ENCODE peak calls at places on chromosome X, in four cellular contexts. B is NT2/D1, A is transverse colon, Y is pancreas. I is an unnamed sample. For H3K4me1, the result is how much of the 10 kb centered on the place peaks cover.

GRCh38 chrX:125170459-125170858 is 149.2 kb upstream of the TEX13C start:
- DNase-seq in B (no peak), A (no peak), Y (no peak), I (no peak)

GRCh38 chrX:115650916-115651315 is 89.9 kb downstream of the PLS3 start:
- DNase-seq in B (peak), A (peak), Y (no peak), I (peak)

GRCh38 chrX:48511561-48511960 is 2.8 kb downstream of the PORCN start:
- DNase-seq in B (no peak), A (no peak), Y (no peak), I (no peak)

GRCh38 chrX:109841869-109842579 is 109.0 kb upstream of the ACSL4 start:
- DNase-seq in B (no peak), A (no peak), Y (no peak), I (no peak)

GRCh38 chrX:101385795-101386541 is at the start of gene BTK:
- DNase-seq in B (no peak), A (peak), Y (no peak), I (no peak)

GRCh38 chrX:17475820-17476219 is 100.8 kb downstream of the NHS start:
- DNase-seq in B (no peak), A (no peak), Y (no peak), I (no peak)

GRCh38 chrX:107574711-107575110 is 53.6 kb upstream of the PRPS1 start:
- DNase-seq in B (no peak), A (no peak), Y (no peak), I (no peak)

GRCh38 chrX:24619647-24620046 is 27.5 kb downstream of the PCYT1B start:
- DNase-seq in B (no peak), A (no peak), Y (no peak), I (no peak)

GRCh38 chrX:25015486-25016360 is at the start of gene ARX:
- DNase-seq in B (peak), A (peak), Y (peak), I (peak)

GRCh38 chrX:134244043-134244442 is 7.1 kb downstream of the CCDC160 start:
- DNase-seq in B (no peak), A (no peak), Y (no peak), I (no peak)

DNA sequence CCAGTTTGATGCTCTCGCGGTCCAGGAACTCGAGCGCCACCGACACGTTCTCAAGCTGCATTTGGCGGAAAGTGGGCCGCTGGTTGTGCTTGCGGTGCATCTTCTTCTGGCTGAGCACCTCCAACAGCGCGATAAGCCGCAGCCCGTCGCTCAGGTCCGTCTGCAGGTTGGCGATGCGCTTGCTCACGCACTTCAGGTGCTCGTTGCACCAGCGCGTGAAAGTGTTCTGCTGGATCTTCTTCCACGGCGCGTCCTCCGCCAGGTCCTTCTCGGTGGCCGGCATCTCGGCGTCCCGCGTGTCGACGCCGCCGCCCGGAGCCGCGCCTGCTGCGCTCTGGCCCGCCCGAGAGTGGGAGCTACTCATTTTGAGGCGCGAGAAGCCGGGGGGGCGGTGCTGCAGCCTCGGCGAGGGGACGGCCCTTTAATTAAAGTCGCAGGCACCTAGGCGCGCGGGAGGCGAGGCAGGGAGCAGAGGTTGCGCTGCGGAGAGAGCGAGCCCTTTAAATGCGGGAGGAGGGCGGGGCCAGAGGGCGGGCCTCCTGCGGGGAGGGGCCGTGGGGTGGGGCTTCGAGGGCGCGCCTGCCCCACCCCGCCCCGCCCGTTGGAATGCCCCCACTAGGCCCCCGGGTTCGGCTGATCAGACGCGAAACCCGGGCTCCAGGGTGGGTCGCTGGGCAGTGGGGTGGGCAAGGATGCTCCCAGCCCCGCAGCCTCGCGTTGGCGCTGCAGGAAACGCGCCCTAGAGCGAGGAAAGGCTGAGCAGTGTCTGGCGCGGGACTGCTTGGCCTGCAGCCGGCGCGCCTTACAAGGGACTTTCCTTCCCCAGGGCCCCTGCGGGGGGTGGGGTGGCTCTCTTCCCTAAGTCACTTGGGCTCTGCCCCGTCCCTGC is 3.3 kb downstream of the FLNA start:
- DNase-seq in B (peak), A (peak), Y (peak), I (peak)
- H3K4me1 ChIP-seq in B (under half), A (under half), Y (under half), I (under half)

GRCh38 chrX:40092808-40093435 is 4.8 kb downstream of the BCOR start:
- DNase-seq in B (no peak), A (no peak), Y (no peak), I (peak)
- H3K4me1 ChIP-seq in B (under half), A (under half), Y (under half), I (under half)

GRCh38 chrX:41723821-41724220 is at the start of gene GPR82:
- DNase-seq in B (no peak), A (no peak), Y (no peak), I (no peak)

GRCh38 chrX:41730101-41730500 is 6.1 kb downstream of the GPR82 start:
- DNase-seq in B (no peak), A (no peak), Y (no peak), I (no peak)

GRCh38 chrX:41723305-41723704 is 676 bp upstream of the GPR82 start:
- DNase-seq in B (no peak), A (no peak), Y (no peak), I (no peak)

GRCh38 chrX:41732260-41732659 is 8.3 kb downstream of the GPR82 start:
- DNase-seq in B (no peak), A (no peak), Y (no peak), I (no peak)

DNA sequence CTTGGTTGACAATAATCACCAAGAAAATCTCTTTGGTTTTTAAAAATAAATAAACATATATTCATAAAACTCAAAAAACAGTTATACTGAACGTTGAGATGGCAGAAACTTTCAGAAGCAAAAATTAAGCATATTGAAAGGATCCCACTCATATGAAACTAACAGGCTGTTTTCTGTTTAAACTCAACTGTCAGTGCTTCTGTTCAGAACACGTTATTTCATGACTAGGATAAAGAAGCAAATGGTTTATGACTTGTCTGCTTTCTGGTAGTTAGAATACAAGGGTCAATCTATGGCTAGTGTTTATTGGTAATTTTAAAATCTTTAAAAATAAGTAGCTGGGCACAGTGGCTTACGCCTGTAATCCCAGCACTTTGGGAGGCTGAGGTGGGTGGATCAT is 4.1 kb downstream of the GPR82 start:
- DNase-seq in B (no peak), A (no peak), Y (no peak), I (no peak)
- H3K4me1 ChIP-seq in B (under half), A (under half), Y (under half), I (under half)

DNA sequence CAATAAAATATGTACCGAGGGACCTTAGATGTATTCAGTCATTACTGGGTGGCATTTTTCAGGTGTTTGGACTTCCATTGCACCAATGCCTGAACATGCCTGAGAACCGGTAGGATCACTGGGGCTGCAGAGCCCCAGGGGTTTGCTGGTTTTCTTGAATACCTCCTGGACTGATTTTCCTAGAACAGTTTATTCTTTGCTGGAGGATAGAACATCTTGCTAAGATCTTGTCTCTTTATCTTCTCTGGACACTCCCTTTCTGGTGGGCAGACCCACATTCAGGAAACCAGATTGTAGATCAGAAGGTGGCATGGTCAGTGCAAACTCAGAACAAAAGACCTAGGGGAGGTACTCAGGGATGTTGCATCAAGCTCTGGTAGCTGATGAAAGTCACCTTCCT is 84.7 kb downstream of the CLDN34 start:
- DNase-seq in B (no peak), A (no peak), Y (no peak), I (no peak)
- H3K4me1 ChIP-seq in B (under half), A (under half), Y (under half), I (under half)

DNA sequence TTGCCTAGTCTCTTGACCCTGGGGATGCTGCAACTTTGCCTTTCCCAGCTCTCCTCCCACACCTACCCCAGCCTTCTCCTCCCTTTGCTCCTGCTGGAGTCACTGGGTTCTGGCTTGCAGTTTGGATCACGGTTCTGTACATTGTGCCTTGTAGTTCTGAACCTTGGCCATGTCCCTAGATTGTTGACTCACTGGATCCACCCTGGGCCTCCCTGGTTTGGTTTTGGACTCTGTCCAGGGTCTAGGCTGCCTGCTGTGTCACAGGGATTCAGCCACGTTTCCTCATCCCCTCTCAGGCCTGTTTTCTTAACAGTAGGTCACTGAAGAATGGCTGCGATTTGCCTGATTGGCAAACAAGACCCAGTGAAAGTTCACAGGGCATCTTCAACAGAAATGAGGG is 11.5 kb upstream of the GABRE start:
- DNase-seq in B (no peak), A (peak), Y (no peak), I (no peak)
- H3K4me1 ChIP-seq in B (under half), A (under half), Y (under half), I (under half)